ENCODE peak calls at places on chromosomes 2 and 18, in ten cellular contexts. K is AG08395, W is ACHN, B is hypothalamus, X is gastrocnemius medialis, A is substantia nigra, H is T-helper 2 cell, S is Karpas-422, R is NCI-H2081, L is NCI-H146. U is an unnamed sample.
A peak's percentile ranks its signal among the peaks of the same experiment; 100 is the strongest.

GRCh38 chr2:66574701-66575624 is 140.0 kb downstream of the MEIS1 start:
- DNase-seq in R (peak; percentile 83), B (peak; percentile 71), H (no peak), K (peak; percentile 77), X (no peak), L (peak; percentile 84), W (peak; percentile 83), A (peak; percentile 58), S (peak; percentile 88), U (no peak)

GRCh38 chr2:217918220-217919024 is 84.4 kb downstream of the TNS1 start:
- DNase-seq in X (no peak), W (no peak), A (no peak), L (no peak), K (no peak), B (no peak), S (peak; percentile 64), R (no peak), H (no peak), U (no peak)

GRCh38 chr2:100752628-100753333 is 67.2 kb upstream of the NPAS2 start:
- DNase-seq in X (no peak), A (no peak), S (peak; percentile 62), K (peak; percentile 83), H (no peak), B (no peak), W (peak; percentile 28), L (no peak), R (no peak), U (no peak)

GRCh38 chr18:519019-519879 is 18.7 kb upstream of the COLEC12 start:
- DNase-seq in L (no peak), R (no peak), K (peak; percentile 56), B (peak; percentile 34), H (no peak), A (peak; percentile 19), W (no peak), S (no peak), X (no peak), U (no peak)

GRCh38 chr2:121038031-121038430 is 247.0 kb downstream of the TFCP2L1 start:
- DNase-seq in R (no peak), K (no peak), B (no peak), X (no peak), S (no peak), A (no peak), H (no peak), L (no peak), W (no peak), U (no peak)

GRCh38 chr2:21535826-21536225 is 412.1 kb downstream of the TDRD15 start:
- DNase-seq in H (no peak), R (no peak), S (no peak), X (no peak), L (no peak), A (no peak), W (no peak), B (no peak), K (no peak), U (no peak)

GRCh38 chr2:98299506-98299905 is 46.8 kb upstream of the CNGA3 start:
- DNase-seq in B (no peak), A (no peak), R (no peak), S (no peak), X (no peak), K (no peak), W (no peak), H (no peak), L (no peak), U (no peak)

GRCh38 chr2:66821168-66821567 is 386.2 kb downstream of the MEIS1 start:
- DNase-seq in L (no peak), H (no peak), B (no peak), K (no peak), R (no peak), A (no peak), W (no peak), X (no peak), S (no peak), U (no peak)

GRCh38 chr2:233025706-233026105 is 6.8 kb upstream of the NEU2 start:
- DNase-seq in B (no peak), H (no peak), R (no peak), S (no peak), A (no peak), K (no peak), L (no peak), X (no peak), W (no peak), U (no peak)

GRCh38 chr18:42706618-42707017 is 408.9 kb downstream of the RIT2 start:
- DNase-seq in X (no peak), K (no peak), S (no peak), R (peak; percentile 51), L (peak; percentile 100), A (no peak), H (no peak), B (no peak), W (no peak), U (no peak)

GRCh38 chr2:10956006-10956790 is 44.5 kb downstream of the KCNF1 start:
- DNase-seq in B (no peak), X (no peak), L (no peak), K (no peak), W (no peak), R (no peak), H (no peak), S (no peak), A (no peak), U (no peak)

GRCh38 chr2:101516833-101517690 is 42.1 kb upstream of the RFX8 start:
- DNase-seq in K (peak; percentile 82), X (no peak), H (no peak), R (peak; percentile 8), L (no peak), B (no peak), A (no peak), S (no peak), W (peak; percentile 81), U (no peak)

GRCh38 chr2:157307021-157307420 is 18.6 kb downstream of the ERMN start:
- DNase-seq in K (peak; percentile 34), B (no peak), S (no peak), W (no peak), X (no peak), R (no peak), L (no peak), H (no peak), A (no peak), U (no peak)